ENCODE peak calls at places on chromosome 22, in six cellular contexts. B, W, M, E, F and O are unnamed samples.

GRCh38 chr22:40525250-40525884 is 111.2 kb downstream of the MRTFA start:
- DNase-seq in B (no peak), W (no peak), M (no peak), E (no peak), F (peak; percentile 20), O (no peak)

GRCh38 chr22:24894220-24894975 is 52.1 kb downstream of the LHFPL7 start:
- DNase-seq in B (peak; percentile 89), W (no peak), M (peak; percentile 81), E (peak; percentile 6), F (no peak), O (no peak)

GRCh38 chr22:32917577-32918375 is 116.3 kb downstream of the TIMP3 start:
- DNase-seq in B (no peak), W (no peak), M (no peak), E (no peak), F (no peak), O (no peak)

GRCh38 chr22:45684169-45684568 is 12.5 kb downstream of the ATXN10 start:
- DNase-seq in B (no peak), W (no peak), M (no peak), E (no peak), F (no peak), O (no peak)

GRCh38 chr22:21447694-21448402 is 19.3 kb upstream of the TMEM191C start:
- DNase-seq in B (no peak), W (no peak), M (peak; percentile 58), E (no peak), F (peak; percentile 79), O (peak; percentile 69)

GRCh38 chr22:42608481-42609361 is 6.0 kb downstream of the POLDIP3 start:
- DNase-seq in B (no peak), W (no peak), M (no peak), E (peak; percentile 8), F (no peak), O (no peak)

GRCh38 chr22:44427506-44428470 is 70.2 kb downstream of the RTL6 start:
- DNase-seq in B (no peak), W (no peak), M (no peak), E (no peak), F (no peak), O (no peak)

GRCh38 chr22:33658775-33659174 is 261.5 kb downstream of the LARGE1 start:
- DNase-seq in B (no peak), W (no peak), M (no peak), E (no peak), F (no peak), O (no peak)

GRCh38 chr22:40015346-40015976 is 20.7 kb downstream of the FAM83F start:
- DNase-seq in B (no peak), W (no peak), M (no peak), E (no peak), F (no peak), O (no peak)

GRCh38 chr22:45210577-45211431 is 29.9 kb downstream of the KIAA0930 start:
- DNase-seq in B (no peak), W (no peak), M (no peak), E (no peak), F (no peak), O (no peak)

GRCh38 chr22:43919106-43919965 is 4.3 kb upstream of the PNPLA3 start:
- DNase-seq in B (no peak), W (no peak), M (peak; percentile 12), E (no peak), F (no peak), O (no peak)

GRCh38 chr22:27554106-27554814 is 247.3 kb downstream of the MN1 start:
- DNase-seq in B (no peak), W (no peak), M (no peak), E (no peak), F (no peak), O (no peak)

GRCh38 chr22:34160117-34160758 is 240.0 kb upstream of the LARGE1 start:
- DNase-seq in B (no peak), W (no peak), M (no peak), E (no peak), F (no peak), O (no peak)

GRCh38 chr22:36439481-36440271 is 41.8 kb downstream of the TXN2 start:
- DNase-seq in B (no peak), W (no peak), M (peak; percentile 51), E (no peak), F (peak; percentile 62), O (no peak)

GRCh38 chr22:43202756-43203155 is 15.8 kb upstream of the TTLL12 start:
- DNase-seq in B (no peak), W (no peak), M (no peak), E (no peak), F (no peak), O (no peak)

GRCh38 chr22:44037519-44038370 is 13.6 kb downstream of the PARVB start:
- DNase-seq in B (peak; percentile 69), W (no peak), M (no peak), E (no peak), F (no peak), O (no peak)

GRCh38 chr22:25828422-25828821 is 86.4 kb downstream of the MYO18B start:
- DNase-seq in B (no peak), W (no peak), M (no peak), E (no peak), F (no peak), O (no peak)

GRCh38 chr22:27242917-27243589 is 558.5 kb downstream of the MN1 start:
- DNase-seq in B (no peak), W (no peak), M (no peak), E (no peak), F (no peak), O (no peak)

GRCh38 chr22:23533771-23534191 is 46.3 kb downstream of the IGLL1 start:
- DNase-seq in B (no peak), W (no peak), M (no peak), E (no peak), F (peak; percentile 62), O (no peak)

GRCh38 chr22:23532756-23533155 is 47.3 kb downstream of the IGLL1 start:
- DNase-seq in B (no peak), W (no peak), M (peak; percentile 18), E (no peak), F (no peak), O (no peak)

GRCh38 chr22:23531966-23532735 is 47.9 kb downstream of the IGLL1 start:
- DNase-seq in B (no peak), W (no peak), M (peak; percentile 28), E (no peak), F (no peak), O (no peak)

GRCh38 chr22:23534201-23534850 is 45.8 kb downstream of the IGLL1 start:
- DNase-seq in B (no peak), W (no peak), M (peak; percentile 28), E (no peak), F (no peak), O (no peak)

DNA sequence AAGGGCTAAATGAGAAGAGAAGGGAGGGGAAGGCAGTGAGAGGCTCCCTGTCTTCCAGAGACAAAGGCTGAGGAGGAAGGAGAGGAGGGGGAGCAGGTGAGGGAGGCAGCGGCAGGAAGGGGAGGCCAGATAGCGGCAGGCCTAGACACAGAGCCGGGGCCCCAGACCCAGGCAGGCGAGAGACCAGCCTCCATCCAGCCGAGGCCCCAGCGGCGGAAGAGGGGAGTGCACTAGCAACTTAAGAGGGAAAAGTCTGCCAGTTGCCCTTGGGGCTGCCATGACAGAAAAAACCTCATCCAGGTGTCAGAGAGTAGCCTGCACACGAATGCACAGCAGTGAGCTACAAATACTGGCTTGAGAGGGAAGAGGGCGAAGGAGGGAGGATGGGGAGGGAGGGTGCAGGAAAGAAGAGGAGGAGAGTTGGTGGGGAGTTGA is 46.7 kb downstream of the IGLL1 start:
- DNase-seq in B (no peak), W (no peak), M (peak; percentile 84), E (peak; percentile 68), F (peak; percentile 67), O (peak; percentile 87)
- TF ChIP-seq YY1 in B (no peak), W (peak; percentile 21), M (no peak), E (no peak), F (no peak), O (peak; percentile 86)

DNA sequence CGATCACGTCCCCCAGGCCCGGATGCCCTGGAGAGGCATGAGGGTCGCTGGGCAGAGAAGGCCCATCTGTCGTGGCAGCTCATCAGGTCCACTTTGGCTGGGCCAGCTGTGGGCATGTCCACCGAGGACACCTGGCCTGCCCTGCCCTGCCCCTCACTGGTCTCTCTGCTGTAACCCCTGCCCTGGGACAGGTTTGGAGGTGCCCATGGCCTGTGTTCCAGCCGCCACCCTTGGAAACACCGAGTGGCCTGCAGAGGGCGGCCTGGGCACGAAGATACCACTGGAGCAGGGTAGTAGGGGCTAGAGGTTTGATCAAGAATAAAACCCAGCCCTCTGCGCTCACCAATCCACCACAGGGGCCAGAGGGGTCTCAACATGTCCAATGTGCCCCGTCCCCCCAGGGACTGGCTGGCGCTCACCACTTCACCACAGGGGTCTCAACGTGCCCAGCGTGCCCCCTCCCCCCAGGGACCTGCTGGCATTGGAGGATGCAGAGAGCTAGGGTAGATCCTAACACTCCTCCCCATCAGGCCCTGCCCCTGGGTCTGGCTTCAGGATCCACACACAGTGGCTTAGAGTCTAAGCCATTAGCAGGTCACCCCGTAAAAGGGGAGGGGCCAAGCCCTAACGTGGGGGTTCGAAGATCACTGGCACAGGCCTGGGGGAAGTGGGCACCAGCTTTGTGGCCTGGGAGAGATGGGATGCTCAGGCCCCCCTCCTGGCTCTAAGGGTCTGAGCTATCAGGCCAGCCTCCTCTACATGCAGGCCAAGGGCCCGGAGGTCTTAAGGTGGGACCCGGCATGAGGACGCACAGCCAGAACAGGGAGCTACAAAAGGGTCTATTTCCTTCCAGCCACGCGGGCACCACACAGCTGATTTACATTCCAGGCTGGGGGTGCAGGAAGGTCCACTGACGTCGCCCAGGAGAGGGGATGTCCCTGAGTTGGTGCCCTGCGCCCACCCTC is 1.3 kb upstream of the HDAC10 start:
- DNase-seq in B (no peak), W (no peak), M (peak; percentile 83), E (no peak), F (no peak), O (peak; percentile 85)
- TF ChIP-seq YY1 in B (no peak), W (peak; percentile 30), M (no peak), E (no peak), F (no peak), O (no peak)

DNA sequence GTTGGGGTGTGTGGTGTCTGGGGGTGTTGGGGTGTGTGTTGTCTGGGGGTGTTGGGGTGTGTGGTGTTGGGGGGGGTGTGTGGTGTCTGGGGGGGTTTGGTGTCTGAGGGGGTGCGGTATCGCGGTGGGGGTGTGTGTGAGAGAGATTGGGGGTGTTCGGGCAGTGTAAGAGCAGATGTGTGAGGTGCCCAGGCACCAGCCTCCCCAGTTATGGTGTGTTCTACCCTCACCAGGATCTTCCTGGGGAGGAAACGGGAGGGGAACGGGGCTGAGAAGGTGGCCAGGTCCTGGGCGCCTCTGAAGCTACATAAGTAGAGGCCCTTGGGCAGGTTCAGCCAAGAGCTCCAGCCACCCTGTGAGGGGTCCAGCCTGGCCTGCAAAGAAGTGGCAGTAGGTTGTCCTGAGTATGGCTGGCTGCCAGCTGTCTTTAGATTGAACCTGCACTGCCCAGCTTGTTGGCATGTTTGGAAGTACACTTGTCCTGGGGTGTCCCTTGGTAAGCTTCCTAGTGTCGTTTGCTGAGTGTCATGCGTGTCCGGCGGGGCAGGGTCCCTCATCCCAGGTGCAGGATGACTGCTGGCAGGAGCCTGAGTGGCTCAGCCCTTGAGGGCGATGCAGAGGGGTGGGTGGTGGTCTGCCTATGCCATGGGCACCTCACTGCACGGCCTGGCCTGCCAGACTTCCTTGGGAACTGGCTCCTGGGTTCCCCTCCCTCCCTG is 6.5 kb upstream of the TRMT2A start:
- DNase-seq in B (no peak), W (no peak), M (no peak), E (no peak), F (no peak), O (no peak)
- TF ChIP-seq YY1 in B (no peak), W (no peak), M (no peak), E (no peak), F (no peak), O (no peak)

DNA sequence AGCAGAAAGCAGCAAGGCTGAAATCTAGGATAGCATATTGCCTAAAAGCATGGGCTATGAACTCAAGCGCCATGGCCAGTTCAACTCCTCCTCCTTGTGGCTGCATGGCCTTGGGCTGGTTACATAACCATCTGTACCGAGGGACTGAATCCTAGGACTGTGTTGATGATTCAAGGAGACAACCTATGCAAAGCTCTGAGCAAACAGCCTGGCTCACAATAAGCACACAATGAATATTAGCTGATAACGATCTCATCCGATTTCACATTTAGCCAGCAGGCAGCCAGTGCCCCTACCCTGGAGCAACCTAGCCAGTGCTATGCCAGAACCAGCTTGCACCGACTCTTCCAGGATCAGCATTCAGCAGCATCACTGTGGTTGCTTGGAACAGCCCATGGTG is 698.4 kb downstream of the TBC1D22A start:
- DNase-seq in B (no peak), W (no peak), M (no peak), E (no peak), F (no peak), O (no peak)
- TF ChIP-seq YY1 in B (no peak), W (no peak), M (no peak), E (no peak), F (no peak), O (no peak)